ENCODE peak calls at places on chromosome 2, in four cellular contexts. Z, T, Q and Y are unnamed samples. For H3K4me1 and H3K27me3, the result is how much of the 10 kb centered on the place peaks cover.

GRCh38 chr2:202099515-202099914 is 26.5 kb downstream of the KIAA2012 start:
- DNase-seq in Z (no peak), T (no peak), Q (no peak), Y (peak)

GRCh38 chr2:105308785-105309540 is 20.6 kb downstream of the TGFBRAP1 start:
- DNase-seq in Z (no peak), T (no peak), Q (no peak), Y (no peak)

GRCh38 chr2:43303120-43303519 is 76.7 kb upstream of the ZFP36L2 start:
- DNase-seq in Z (no peak), T (no peak), Q (no peak), Y (no peak)

GRCh38 chr2:43106767-43107527 is 119.5 kb downstream of the ZFP36L2 start:
- DNase-seq in Z (no peak), T (no peak), Q (no peak), Y (no peak)

GRCh38 chr2:221189431-221189830 is 382.7 kb downstream of the EPHA4 start:
- DNase-seq in Z (no peak), T (no peak), Q (no peak), Y (no peak)

GRCh38 chr2:157254041-157254440 is 3.5 kb upstream of the GALNT5 start:
- DNase-seq in Z (no peak), T (peak), Q (no peak), Y (peak)

GRCh38 chr2:159713691-159714585 is 1.6 kb downstream of the MARCHF7 start:
- DNase-seq in Z (peak), T (peak), Q (no peak), Y (peak)

GRCh38 chr2:1564506-1564905 is 151.2 kb downstream of the TPO start:
- DNase-seq in Z (no peak), T (no peak), Q (no peak), Y (no peak)

GRCh38 chr2:234879671-234880455 is 72.0 kb upstream of the SH3BP4 start:
- DNase-seq in Z (peak), T (peak), Q (peak), Y (peak)

GRCh38 chr2:9388102-9388735 is 35.1 kb downstream of the ITGB1BP1 start:
- DNase-seq in Z (no peak), T (no peak), Q (no peak), Y (no peak)

GRCh38 chr2:120750488-120751210 is 15.0 kb downstream of the GLI2 start:
- DNase-seq in Z (no peak), T (peak), Q (no peak), Y (peak)

GRCh38 chr2:204357175-204357695 is 188.0 kb upstream of the PARD3B start:
- DNase-seq in Z (no peak), T (no peak), Q (no peak), Y (no peak)

GRCh38 chr2:23566236-23567142 is 181.5 kb downstream of the KLHL29 start:
- DNase-seq in Z (peak), T (peak), Q (no peak), Y (no peak)

GRCh38 chr2:96877513-96878159 is 7.8 kb upstream of the SEMA4C start:
- DNase-seq in Z (no peak), T (no peak), Q (no peak), Y (no peak)

GRCh38 chr2:96876811-96877437 is 7.0 kb upstream of the SEMA4C start:
- DNase-seq in Z (no peak), T (no peak), Q (no peak), Y (no peak)

GRCh38 chr2:96878171-96878570 is 8.3 kb upstream of the SEMA4C start:
- DNase-seq in Z (no peak), T (no peak), Q (no peak), Y (no peak)

GRCh38 chr2:96875498-96876035 is 5.7 kb upstream of the SEMA4C start:
- DNase-seq in Z (no peak), T (no peak), Q (no peak), Y (no peak)

GRCh38 chr2:96876036-96876810 is 6.3 kb upstream of the SEMA4C start:
- DNase-seq in Z (no peak), T (peak), Q (no peak), Y (peak)
- H3K4me1 ChIP-seq in Z (under half), T (under half), Q (under half), Y (under half)

DNA sequence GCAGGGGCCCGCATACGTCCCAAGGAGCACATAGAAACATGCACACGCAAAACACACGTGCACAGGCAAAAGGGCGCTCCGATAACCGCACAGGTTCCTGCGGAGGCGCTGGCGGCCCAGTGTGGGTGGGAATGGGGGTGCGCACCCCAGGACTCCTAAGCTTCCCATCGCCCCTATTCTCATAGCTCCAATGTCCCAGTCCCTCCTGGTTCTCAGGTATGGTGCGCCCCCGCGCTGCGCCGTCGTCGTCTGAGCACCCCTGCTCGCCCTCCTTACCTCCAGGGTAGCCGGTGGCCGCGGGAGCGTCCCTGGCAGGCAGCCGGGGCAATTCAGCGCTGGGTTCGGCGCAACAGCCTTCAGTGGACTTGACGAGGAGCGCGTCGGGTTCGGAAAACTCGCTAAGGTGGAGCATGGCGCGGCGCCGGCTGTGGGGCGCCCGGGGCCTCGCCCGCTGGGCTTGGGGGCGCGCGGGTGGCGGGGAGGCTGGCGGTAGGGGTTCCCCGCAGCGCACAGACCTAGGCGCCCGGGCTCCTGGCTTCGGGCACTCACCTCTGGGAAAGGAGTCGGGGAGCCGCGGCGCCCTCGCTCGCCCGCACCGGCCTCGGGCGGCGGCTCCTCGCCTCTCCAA is 328 bp downstream of the EGR4 start:
- DNase-seq in Z (no peak), T (no peak), Q (no peak), Y (no peak)
- TF ChIP-seq EZH2 in Z (peak), T (peak), Q (peak), Y (peak)

GRCh38 chr2:126719191-126720030 is 63.5 kb downstream of the GYPC start:
- DNase-seq in Z (no peak), T (no peak), Q (no peak), Y (no peak)

GRCh38 chr2:126720647-126721046 is 64.7 kb downstream of the GYPC start:
- DNase-seq in Z (no peak), T (peak), Q (no peak), Y (no peak)

GRCh38 chr2:126720031-126720368 is 64.0 kb downstream of the GYPC start:
- DNase-seq in Z (no peak), T (peak), Q (no peak), Y (no peak)

GRCh38 chr2:126715576-126716406 is 59.8 kb downstream of the GYPC start:
- DNase-seq in Z (no peak), T (no peak), Q (no peak), Y (no peak)

GRCh38 chr2:126717928-126718327 is 62.0 kb downstream of the GYPC start:
- DNase-seq in Z (no peak), T (no peak), Q (no peak), Y (no peak)
- H3K27me3 ChIP-seq in Z (under half), T (under half), Q (under half), Y (under half)

DNA sequence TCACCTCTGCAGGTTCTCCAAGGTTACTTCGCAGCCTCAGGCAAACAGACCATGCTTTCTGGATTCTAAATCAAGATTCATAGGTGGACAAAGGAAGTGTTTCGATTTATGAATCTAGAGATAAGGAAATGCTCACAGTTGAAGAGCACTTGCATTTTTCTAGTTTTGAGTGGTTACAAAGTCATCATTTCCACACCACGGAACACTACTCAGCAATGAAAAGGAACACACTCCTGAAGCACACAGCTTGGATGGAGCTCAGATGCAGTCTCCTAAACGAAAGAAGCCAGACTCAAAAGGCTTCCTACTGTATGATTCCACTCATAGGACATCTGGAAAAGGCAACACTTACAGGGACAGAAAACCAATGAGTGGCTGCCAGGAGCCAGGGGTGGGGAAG is 31.7 kb downstream of the SDC1 start:
- DNase-seq in Z (no peak), T (peak), Q (no peak), Y (no peak)
- H3K4me1 ChIP-seq in Z (under half), T (under half), Q (under half), Y (under half)

GRCh38 chr2:54024576-54024975 is 53.8 kb upstream of the PSME4 start:
- DNase-seq in Z (no peak), T (no peak), Q (no peak), Y (no peak)
- TF ChIP-seq EZH2 in Z (no peak), T (no peak), Q (no peak), Y (no peak)

GRCh38 chr2:217017788-217018187 is 157.9 kb upstream of the TNP1 start:
- DNase-seq in Z (no peak), T (no peak), Q (no peak), Y (no peak)

GRCh38 chr2:217014298-217015116 is 154.6 kb upstream of the TNP1 start:
- DNase-seq in Z (no peak), T (no peak), Q (no peak), Y (no peak)

GRCh38 chr2:217011576-217011975 is 151.7 kb upstream of the TNP1 start:
- DNase-seq in Z (no peak), T (no peak), Q (no peak), Y (no peak)

DNA sequence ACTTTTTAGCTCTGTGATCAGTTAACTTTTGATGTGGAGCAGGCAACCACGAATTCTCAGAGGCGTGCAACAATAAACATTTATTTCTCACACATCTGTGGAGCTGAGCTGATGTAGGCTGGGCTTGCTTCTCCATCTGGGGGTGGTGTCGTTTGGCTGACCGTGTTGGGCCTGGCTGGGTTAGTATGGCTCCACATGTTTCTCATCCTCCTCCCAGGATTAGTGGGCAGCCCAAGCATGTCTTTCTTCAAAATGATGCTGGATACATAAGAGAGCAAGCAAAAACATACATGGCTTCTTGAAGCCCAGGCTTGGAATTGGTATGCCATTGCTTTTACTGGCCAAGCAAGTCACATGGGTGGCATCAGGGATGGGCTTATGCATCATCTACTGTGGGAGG is 157.0 kb upstream of the TNP1 start:
- DNase-seq in Z (no peak), T (peak), Q (no peak), Y (no peak)
- H3K27me3 ChIP-seq in Z (under half), T (under half), Q (under half), Y (under half)

GRCh38 chr2:54666741-54667639 is 56.5 kb upstream of the EML6 start:
- DNase-seq in Z (peak), T (peak), Q (no peak), Y (no peak)
- H3K4me1 ChIP-seq in Z (under half), T (under half), Q (under half), Y (under half)